ENCODE peak calls at places on chromosomes 11 and 22, in four cellular contexts. One of them, this sample, is unnamed. For H3K27me3, the result is how much of the 10 kb centered on the place peaks cover.

GRCh38 chr11:130693543-130693942 is 222.7 kb downstream of the SNX19 start:
- DNase-seq in dorsolateral prefrontal cortex: no peak
- DNase-seq in left ventricle myocardium inferior: no peak
- DNase-seq in GM23338: no peak
- DNase-seq in this sample: no peak

GRCh38 chr11:86183694-86184093 is 60.9 kb upstream of the EED start:
- DNase-seq in dorsolateral prefrontal cortex: no peak
- DNase-seq in left ventricle myocardium inferior: no peak
- DNase-seq in GM23338: no peak
- DNase-seq in this sample: no peak

GRCh38 chr11:121790435-121790834 is 325.6 kb downstream of the BLID start:
- DNase-seq in dorsolateral prefrontal cortex: no peak
- DNase-seq in left ventricle myocardium inferior: no peak
- DNase-seq in GM23338: peak
- DNase-seq in this sample: no peak

GRCh38 chr11:89495951-89496350 is 4.8 kb upstream of the NOX4 start:
- DNase-seq in dorsolateral prefrontal cortex: no peak
- DNase-seq in left ventricle myocardium inferior: peak
- DNase-seq in GM23338: no peak
- DNase-seq in this sample: peak

GRCh38 chr11:92473736-92474135 is 249.1 kb downstream of the FAT3 start:
- DNase-seq in dorsolateral prefrontal cortex: no peak
- DNase-seq in left ventricle myocardium inferior: no peak
- DNase-seq in GM23338: no peak
- DNase-seq in this sample: no peak

GRCh38 chr22:42229455-42230149 is 40.9 kb downstream of the TCF20 start:
- DNase-seq in dorsolateral prefrontal cortex: no peak
- DNase-seq in left ventricle myocardium inferior: no peak
- DNase-seq in GM23338: no peak
- DNase-seq in this sample: no peak

GRCh38 chr11:104033561-104033960 is 2.9 kb upstream of the DDI1 start:
- DNase-seq in dorsolateral prefrontal cortex: no peak
- DNase-seq in left ventricle myocardium inferior: no peak
- DNase-seq in GM23338: no peak
- DNase-seq in this sample: no peak

GRCh38 chr11:28139848-28140415 is 31.7 kb downstream of the METTL15 start:
- DNase-seq in dorsolateral prefrontal cortex: no peak
- DNase-seq in left ventricle myocardium inferior: no peak
- DNase-seq in GM23338: no peak
- DNase-seq in this sample: no peak

GRCh38 chr11:30465192-30465591 is 121.0 kb downstream of the MPPED2 start:
- DNase-seq in dorsolateral prefrontal cortex: no peak
- DNase-seq in left ventricle myocardium inferior: no peak
- DNase-seq in GM23338: no peak
- DNase-seq in this sample: no peak

GRCh38 chr11:118921929-118922744 is 3.6 kb downstream of the BCL9L start:
- DNase-seq in dorsolateral prefrontal cortex: no peak
- DNase-seq in left ventricle myocardium inferior: peak
- DNase-seq in GM23338: peak
- DNase-seq in this sample: peak

GRCh38 chr11:1229471-1230120 is 6.7 kb downstream of the MUC5B start:
- DNase-seq in dorsolateral prefrontal cortex: peak
- DNase-seq in left ventricle myocardium inferior: no peak
- DNase-seq in GM23338: no peak
- DNase-seq in this sample: peak

GRCh38 chr22:17343766-17344165 is 25.5 kb upstream of the CECR2 start:
- DNase-seq in dorsolateral prefrontal cortex: no peak
- DNase-seq in left ventricle myocardium inferior: no peak
- DNase-seq in GM23338: no peak
- DNase-seq in this sample: no peak

GRCh38 chr22:21038405-21038804 is 6.0 kb upstream of the SLC7A4 start:
- DNase-seq in dorsolateral prefrontal cortex: no peak
- DNase-seq in left ventricle myocardium inferior: no peak
- DNase-seq in GM23338: no peak
- DNase-seq in this sample: no peak

GRCh38 chr11:46560300-46561025 is 33.4 kb downstream of the AMBRA1 start:
- DNase-seq in dorsolateral prefrontal cortex: no peak
- DNase-seq in left ventricle myocardium inferior: no peak
- DNase-seq in GM23338: no peak
- DNase-seq in this sample: no peak

GRCh38 chr11:46680815-46681214 is 19.6 kb downstream of the ARHGAP1 start:
- DNase-seq in dorsolateral prefrontal cortex: no peak
- DNase-seq in left ventricle myocardium inferior: no peak
- DNase-seq in GM23338: no peak
- DNase-seq in this sample: no peak

GRCh38 chr11:9616858-9617257 is 43.4 kb downstream of the WEE1 start:
- DNase-seq in dorsolateral prefrontal cortex: no peak
- DNase-seq in left ventricle myocardium inferior: no peak
- DNase-seq in GM23338: no peak
- DNase-seq in this sample: no peak

GRCh38 chr11:122646549-122647340 is 8.8 kb upstream of the UBASH3B start:
- DNase-seq in dorsolateral prefrontal cortex: peak
- DNase-seq in left ventricle myocardium inferior: no peak
- DNase-seq in GM23338: no peak
- DNase-seq in this sample: no peak

GRCh38 chr22:20584029-20584871 is 76.8 kb downstream of the MED15 start:
- DNase-seq in dorsolateral prefrontal cortex: no peak
- DNase-seq in left ventricle myocardium inferior: peak
- DNase-seq in GM23338: no peak
- DNase-seq in this sample: no peak

GRCh38 chr22:29203456-29203855 is 2.2 kb upstream of the EMID1 start:
- DNase-seq in dorsolateral prefrontal cortex: no peak
- DNase-seq in left ventricle myocardium inferior: no peak
- DNase-seq in GM23338: no peak
- DNase-seq in this sample: peak

GRCh38 chr11:111676878-111677585 is 74.8 kb downstream of the SIK2 start:
- DNase-seq in dorsolateral prefrontal cortex: no peak
- DNase-seq in left ventricle myocardium inferior: no peak
- DNase-seq in GM23338: no peak
- DNase-seq in this sample: no peak

GRCh38 chr11:114082767-114083181 is 23.3 kb downstream of the ZBTB16 start:
- DNase-seq in dorsolateral prefrontal cortex: no peak
- DNase-seq in left ventricle myocardium inferior: peak
- DNase-seq in GM23338: no peak
- DNase-seq in this sample: no peak

GRCh38 chr22:49667236-49667635 is 160.4 kb downstream of the BRD1 start:
- DNase-seq in dorsolateral prefrontal cortex: no peak
- DNase-seq in left ventricle myocardium inferior: peak
- DNase-seq in GM23338: no peak
- DNase-seq in this sample: peak

GRCh38 chr11:16815047-16815767 is 76.8 kb downstream of the C11orf58 start:
- DNase-seq in dorsolateral prefrontal cortex: peak
- DNase-seq in left ventricle myocardium inferior: peak
- DNase-seq in GM23338: no peak
- DNase-seq in this sample: no peak

GRCh38 chr11:65504671-65505433 is 6.0 kb downstream of the MALAT1 start:
- DNase-seq in dorsolateral prefrontal cortex: peak
- DNase-seq in left ventricle myocardium inferior: no peak
- DNase-seq in GM23338: no peak
- DNase-seq in this sample: peak

GRCh38 chr11:113877673-113878060 is 2.3 kb upstream of the USP28 start:
- DNase-seq in dorsolateral prefrontal cortex: no peak
- DNase-seq in left ventricle myocardium inferior: no peak
- DNase-seq in GM23338: no peak
- DNase-seq in this sample: peak

GRCh38 chr11:1652778-1653540 is 23.4 kb downstream of the KRTAP5-5 start:
- DNase-seq in dorsolateral prefrontal cortex: peak
- DNase-seq in left ventricle myocardium inferior: peak
- DNase-seq in GM23338: peak
- DNase-seq in this sample: peak

GRCh38 chr22:50473855-50474671 is 772 bp downstream of the SBF1 start:
- DNase-seq in dorsolateral prefrontal cortex: peak
- DNase-seq in left ventricle myocardium inferior: peak
- DNase-seq in GM23338: peak
- DNase-seq in this sample: peak

GRCh38 chr11:115606223-115607220 is 102.3 kb upstream of the CADM1 start:
- DNase-seq in dorsolateral prefrontal cortex: no peak
- DNase-seq in left ventricle myocardium inferior: peak
- DNase-seq in GM23338: no peak
- DNase-seq in this sample: no peak

GRCh38 chr11:122248939-122249338 is 132.9 kb upstream of the BLID start:
- DNase-seq in dorsolateral prefrontal cortex: no peak
- DNase-seq in left ventricle myocardium inferior: no peak
- DNase-seq in GM23338: no peak
- DNase-seq in this sample: no peak

GRCh38 chr11:115919341-115920086 is 415.3 kb upstream of the CADM1 start:
- DNase-seq in dorsolateral prefrontal cortex: no peak
- DNase-seq in left ventricle myocardium inferior: no peak
- DNase-seq in GM23338: no peak
- DNase-seq in this sample: no peak

GRCh38 chr11:10307022-10307410 is 2.1 kb downstream of the ADM start:
- DNase-seq in dorsolateral prefrontal cortex: no peak
- DNase-seq in left ventricle myocardium inferior: no peak
- DNase-seq in GM23338: no peak
- DNase-seq in this sample: no peak

GRCh38 chr11:93073026-93073425 is 103.6 kb downstream of the MTNR1B start:
- DNase-seq in dorsolateral prefrontal cortex: no peak
- DNase-seq in left ventricle myocardium inferior: no peak
- DNase-seq in GM23338: peak
- DNase-seq in this sample: peak

GRCh38 chr11:83026229-83026628 is 45.5 kb downstream of the RAB30 start:
- DNase-seq in dorsolateral prefrontal cortex: no peak
- DNase-seq in left ventricle myocardium inferior: no peak
- DNase-seq in GM23338: no peak
- DNase-seq in this sample: no peak

GRCh38 chr11:133835258-133836075 is 9.8 kb downstream of the SPATA19 start:
- DNase-seq in dorsolateral prefrontal cortex: no peak
- DNase-seq in left ventricle myocardium inferior: no peak
- DNase-seq in GM23338: peak
- DNase-seq in this sample: peak

GRCh38 chr11:19687372-19687771 is 25.3 kb upstream of the NAV2 start:
- DNase-seq in dorsolateral prefrontal cortex: no peak
- DNase-seq in left ventricle myocardium inferior: no peak
- DNase-seq in GM23338: no peak
- DNase-seq in this sample: no peak
- H3K27me3 ChIP-seq in dorsolateral prefrontal cortex: under half
- H3K27me3 ChIP-seq in left ventricle myocardium inferior: under half
- H3K27me3 ChIP-seq in GM23338: under half
- H3K27me3 ChIP-seq in this sample: under half

GRCh38 chr11:11344045-11344444 is 9.0 kb downstream of the CSNK2A3 start:
- DNase-seq in dorsolateral prefrontal cortex: no peak
- DNase-seq in left ventricle myocardium inferior: no peak
- DNase-seq in GM23338: no peak
- DNase-seq in this sample: no peak
- H3K27me3 ChIP-seq in dorsolateral prefrontal cortex: under half
- H3K27me3 ChIP-seq in left ventricle myocardium inferior: under half
- H3K27me3 ChIP-seq in GM23338: under half
- H3K27me3 ChIP-seq in this sample: under half

DNA sequence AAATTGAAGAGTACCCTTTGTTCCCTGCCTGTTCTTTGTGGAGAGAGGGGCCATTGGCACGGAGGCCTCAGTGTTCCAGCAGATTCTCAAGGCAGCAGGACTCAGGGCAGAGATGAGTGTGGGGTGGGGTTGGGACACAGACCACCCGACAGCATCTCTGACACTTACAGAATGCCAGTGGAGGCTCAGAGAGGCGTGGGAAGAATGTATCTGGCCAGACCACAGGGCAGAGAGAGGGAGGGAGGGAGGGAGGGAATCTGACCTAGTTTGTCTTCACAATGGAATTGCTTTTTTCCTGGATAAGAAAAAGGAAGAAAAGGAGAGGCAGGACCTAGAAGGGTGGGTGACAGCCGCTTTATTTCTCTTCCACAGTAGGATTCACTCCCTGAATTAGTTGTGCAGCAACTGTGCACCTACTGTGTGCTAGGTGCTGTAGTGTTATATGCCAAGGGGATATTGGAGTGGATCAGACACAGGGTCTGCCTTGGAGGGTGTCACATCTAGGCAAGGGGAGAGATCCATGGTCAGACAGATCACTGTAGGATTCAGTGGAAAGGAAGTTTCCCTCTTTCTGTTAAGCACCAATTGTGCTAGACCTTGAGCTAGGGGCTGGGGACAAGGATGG is 3.7 kb downstream of the KCNK4 start:
- DNase-seq in dorsolateral prefrontal cortex: no peak
- DNase-seq in left ventricle myocardium inferior: no peak
- DNase-seq in GM23338: no peak
- DNase-seq in this sample: no peak
- H3K27me3 ChIP-seq in dorsolateral prefrontal cortex: under half
- H3K27me3 ChIP-seq in left ventricle myocardium inferior: half or more
- H3K27me3 ChIP-seq in GM23338: half or more
- H3K27me3 ChIP-seq in this sample: half or more

GRCh38 chr22:32219030-32219429 is 14.2 kb upstream of the RFPL2 start:
- DNase-seq in dorsolateral prefrontal cortex: no peak
- DNase-seq in left ventricle myocardium inferior: no peak
- DNase-seq in GM23338: no peak
- DNase-seq in this sample: no peak

GRCh38 chr22:32218470-32218869 is 13.6 kb upstream of the RFPL2 start:
- DNase-seq in dorsolateral prefrontal cortex: no peak
- DNase-seq in left ventricle myocardium inferior: no peak
- DNase-seq in GM23338: no peak
- DNase-seq in this sample: no peak

DNA sequence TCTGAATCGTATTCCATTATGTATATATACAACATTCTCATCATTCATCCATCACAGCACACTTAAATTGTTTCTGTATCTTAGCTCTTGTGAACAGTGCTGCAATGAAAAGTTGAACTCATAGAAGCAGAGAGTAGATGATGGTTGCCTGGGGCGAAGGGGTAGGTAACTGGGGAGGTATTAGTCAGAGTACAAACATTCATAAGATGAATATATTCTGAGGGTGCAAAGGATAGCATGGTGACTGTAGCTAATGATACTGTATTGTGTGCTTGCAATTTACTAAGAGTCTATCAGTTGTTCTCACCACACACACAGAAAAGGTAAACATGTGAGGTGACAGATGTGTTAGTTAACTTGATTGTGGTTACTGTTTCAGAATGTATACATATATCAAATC is 12.6 kb upstream of the RFPL2 start:
- DNase-seq in dorsolateral prefrontal cortex: no peak
- DNase-seq in left ventricle myocardium inferior: no peak
- DNase-seq in GM23338: no peak
- DNase-seq in this sample: no peak
- H3K27me3 ChIP-seq in dorsolateral prefrontal cortex: under half
- H3K27me3 ChIP-seq in left ventricle myocardium inferior: under half
- H3K27me3 ChIP-seq in GM23338: under half
- H3K27me3 ChIP-seq in this sample: under half

This sample was measured in endodermal cell.